ENCODE peak calls at places on chromosome 19, in nine cellular contexts. L is NCI-H2171 treated with DMSO at 0.1 percent for 48 hours; F is stimulated activated CD4-positive, alpha-beta T cell treated with anti-CD3 and anti-CD28 coated beads, Interleukin-2, amount 100 ng/mL, for 48 hours; W is fibroblast of the aortic adventitia; I is HuH-7; B is B cell; N is CD4-positive, CD25-positive, alpha-beta regulatory T cell; A is PC-9; K is caudate nucleus. T is an unnamed sample.

GRCh38 chr19:52687658-52688057 is 47.2 kb downstream of the ZNF611 start:
- DNase-seq in A (no peak), N (no peak), F (no peak), I (no peak), B (no peak), K (no peak), L (no peak), W (no peak), T (no peak)

GRCh38 chr19:39927524-39928356 is 6.7 kb downstream of the FCGBP start:
- DNase-seq in I (no peak), F (no peak), B (no peak), K (no peak), A (no peak), N (no peak), L (no peak), W (no peak), T (no peak)

GRCh38 chr19:3404324-3405260 is 38.2 kb downstream of the NFIC start:
- DNase-seq in F (no peak), L (no peak), I (no peak), W (peak; percentile 93), B (no peak), N (no peak), K (peak; percentile 77), A (no peak), T (no peak)

GRCh38 chr19:35774274-35775045 is 904 bp upstream of the ARHGAP33 start:
- DNase-seq in I (no peak), N (no peak), W (peak; percentile 1), L (no peak), F (no peak), K (no peak), A (no peak), B (no peak), T (peak; percentile 94)

GRCh38 chr19:35348909-35349611 is 1.4 kb downstream of the FFAR1 start:
- DNase-seq in A (no peak), N (no peak), W (no peak), B (peak; percentile 45), F (no peak), L (no peak), I (no peak), K (no peak), T (no peak)

GRCh38 chr19:19106061-19106551 is 32.2 kb downstream of the TMEM161A start:
- DNase-seq in W (no peak), A (no peak), L (no peak), F (no peak), K (no peak), N (no peak), I (no peak), B (no peak), T (no peak)

GRCh38 chr19:2083174-2083854 is 12.8 kb downstream of the MOB3A start:
- DNase-seq in B (peak; percentile 70), I (no peak), F (no peak), A (no peak), W (no peak), N (peak; percentile 75), K (no peak), L (no peak), T (no peak)

GRCh38 chr19:1041835-1042685 is 2.2 kb downstream of the ABCA7 start:
- DNase-seq in I (no peak), B (no peak), K (no peak), W (no peak), F (no peak), N (no peak), L (peak; percentile 69), A (no peak), T (peak; percentile 38)

GRCh38 chr19:46378268-46378667 is 31.4 kb downstream of the PPP5C start:
- DNase-seq in A (no peak), K (no peak), B (no peak), F (no peak), W (peak; percentile 86), I (no peak), N (no peak), L (no peak), T (no peak)

GRCh38 chr19:58352760-58353671 is at the start of gene A1BG:
- DNase-seq in I (no peak), B (peak; percentile 17), A (no peak), N (no peak), K (no peak), L (no peak), F (no peak), W (no peak), T (no peak)

GRCh38 chr19:38019427-38019724 is 112.4 kb downstream of the SIPA1L3 start:
- DNase-seq in B (no peak), N (no peak), L (no peak), W (no peak), A (no peak), I (no peak), K (no peak), F (no peak), T (peak; percentile 21)